ENCODE peak calls at places on chromosome 13, in ten cellular contexts. M is CD4-positive, alpha-beta T cell; S is heart left ventricle; P is activated B cell treated with CpG ODN at 0.5 μM for 24 hours; T is brain microvascular endothelial cell; C is omental fat pad; F is heart right ventricle; W is AG04450; J is esophagus squamous epithelium; N is stomach. U is an unnamed sample.

GRCh38 chr13:59318320-59318930 is 845.3 kb downstream of the DIAPH3 start:
- DNase-seq in M (peak), S (peak), P (no peak), T (peak), C (peak), F (peak), W (peak), J (no peak), N (peak), U (peak)

GRCh38 chr13:108967371-108967770 is 338.0 kb downstream of the MYO16 start:
- DNase-seq in M (no peak), S (no peak), P (no peak), T (no peak), C (no peak), F (no peak), W (no peak), J (no peak), N (no peak), U (no peak)

GRCh38 chr13:102401305-102401704 is 543 bp downstream of the FGF14 start:
- DNase-seq in M (no peak), S (no peak), P (no peak), T (no peak), C (no peak), F (no peak), W (no peak), J (no peak), N (no peak), U (peak)

GRCh38 chr13:46386996-46387851 is at the start of gene RUBCNL:
- DNase-seq in M (no peak), S (peak), P (peak), T (peak), C (no peak), F (peak), W (no peak), J (no peak), N (no peak), U (peak)

GRCh38 chr13:36918246-36919060 is 1.6 kb downstream of the SMAD9 start:
- DNase-seq in M (no peak), S (no peak), P (no peak), T (peak), C (no peak), F (no peak), W (no peak), J (no peak), N (no peak), U (no peak)

GRCh38 chr13:58085819-58086218 is 454.3 kb downstream of the PCDH17 start:
- DNase-seq in M (no peak), S (no peak), P (no peak), T (no peak), C (no peak), F (no peak), W (no peak), J (no peak), N (no peak), U (peak)

GRCh38 chr13:114032121-114032799 is 58.4 kb upstream of the C13orf46 start:
- DNase-seq in M (no peak), S (no peak), P (no peak), T (peak), C (no peak), F (no peak), W (no peak), J (no peak), N (no peak), U (no peak)

GRCh38 chr13:79987323-79987722 is 353.6 kb downstream of the SPRY2 start:
- DNase-seq in M (no peak), S (no peak), P (no peak), T (no peak), C (no peak), F (no peak), W (no peak), J (no peak), N (no peak), U (no peak)

GRCh38 chr13:21638319-21639282 is 32.3 kb upstream of the FGF9 start:
- DNase-seq in M (peak), S (no peak), P (no peak), T (no peak), C (no peak), F (no peak), W (no peak), J (no peak), N (no peak), U (peak)

DNA sequence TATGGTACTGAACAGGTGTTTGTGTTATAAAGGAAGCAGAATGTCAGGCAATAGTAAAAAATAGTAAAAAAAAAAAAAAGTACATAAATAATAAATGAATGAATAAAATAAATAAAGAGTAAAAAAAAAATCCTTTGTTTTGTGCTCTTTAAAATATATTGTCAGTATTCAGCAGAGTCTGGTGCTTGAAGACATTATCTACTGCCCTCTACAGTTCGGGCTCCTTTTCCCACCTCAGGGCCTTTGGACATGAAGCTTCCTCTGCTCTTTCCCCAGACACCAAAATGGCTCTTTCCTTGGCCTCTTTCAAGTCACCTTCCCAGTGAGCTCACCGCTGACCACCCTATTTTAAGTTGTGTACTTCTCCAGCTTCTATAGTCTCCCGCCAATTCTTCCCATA is 137.5 kb downstream of the TNFRSF19 start:
- DNase-seq in M (no peak), S (no peak), P (no peak), T (peak), C (no peak), F (no peak), W (no peak), J (no peak), N (no peak), U (no peak)
- TF ChIP-seq CTCF in M (no peak), S (peak), P (no peak), T (peak), C (no peak), F (peak), W (no peak), J (peak), N (no peak), U (peak)

GRCh38 chr13:101327844-101328243 is 88.5 kb downstream of the NALCN start:
- DNase-seq in M (no peak), S (no peak), P (no peak), T (no peak), C (no peak), F (no peak), W (no peak), J (no peak), N (no peak), U (no peak)

GRCh38 chr13:101323601-101324000 is 92.7 kb downstream of the NALCN start:
- DNase-seq in M (no peak), S (no peak), P (no peak), T (no peak), C (no peak), F (no peak), W (no peak), J (no peak), N (no peak), U (no peak)

GRCh38 chr13:101331731-101332130 is 84.6 kb downstream of the NALCN start:
- DNase-seq in M (no peak), S (no peak), P (no peak), T (no peak), C (no peak), F (no peak), W (no peak), J (no peak), N (no peak), U (no peak)

GRCh38 chr13:101325423-101325822 is 90.9 kb downstream of the NALCN start:
- DNase-seq in M (no peak), S (no peak), P (no peak), T (no peak), C (no peak), F (no peak), W (no peak), J (no peak), N (no peak), U (no peak)

DNA sequence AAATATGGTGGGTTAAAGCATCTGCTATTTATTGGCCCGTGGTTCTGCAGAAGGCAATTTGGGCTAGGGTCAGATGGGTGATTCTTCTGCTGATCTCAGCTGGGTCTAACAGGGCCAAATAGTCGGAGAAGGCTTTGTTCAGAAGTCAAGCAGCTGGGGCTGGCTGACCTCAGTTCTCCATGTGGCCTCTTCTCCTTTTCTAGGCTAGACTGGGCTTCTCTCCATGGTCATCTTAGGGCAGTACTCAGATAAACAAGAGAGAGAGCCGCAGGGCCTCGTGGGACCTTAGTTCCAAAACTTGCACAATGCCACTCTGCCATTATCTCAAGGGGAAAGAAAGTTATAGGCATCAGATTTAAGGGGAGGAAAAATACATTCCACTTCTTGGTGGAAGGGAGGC is 89.6 kb downstream of the NALCN start:
- DNase-seq in M (no peak), S (no peak), P (no peak), T (no peak), C (no peak), F (no peak), W (no peak), J (no peak), N (no peak), U (no peak)
- TF ChIP-seq CTCF in M (no peak), S (no peak), P (no peak), T (no peak), C (no peak), F (no peak), W (no peak), J (no peak), N (no peak), U (no peak)

GRCh38 chr13:98065468-98065867 is 77.4 kb upstream of the FARP1 start:
- DNase-seq in M (no peak), S (no peak), P (no peak), T (no peak), C (no peak), F (no peak), W (no peak), J (no peak), N (no peak), U (no peak)
- TF ChIP-seq CTCF in M (no peak), S (no peak), P (no peak), T (peak), C (no peak), F (no peak), W (no peak), J (no peak), N (no peak), U (no peak)

GRCh38 chr13:76223999-76224398 is 587.9 kb downstream of the LMO7 start:
- DNase-seq in M (no peak), S (no peak), P (no peak), T (peak), C (no peak), F (no peak), W (no peak), J (no peak), N (no peak), U (no peak)

GRCh38 chr13:76222511-76222910 is 586.4 kb downstream of the LMO7 start:
- DNase-seq in M (no peak), S (no peak), P (no peak), T (peak), C (no peak), F (no peak), W (no peak), J (no peak), N (no peak), U (no peak)

GRCh38 chr13:76225815-76226489 is 589.8 kb downstream of the LMO7 start:
- DNase-seq in M (no peak), S (peak), P (no peak), T (peak), C (no peak), F (peak), W (peak), J (no peak), N (no peak), U (no peak)

GRCh38 chr13:76226941-76227340 is 590.8 kb downstream of the LMO7 start:
- DNase-seq in M (no peak), S (no peak), P (no peak), T (no peak), C (no peak), F (no peak), W (peak), J (no peak), N (no peak), U (no peak)

GRCh38 chr13:76223565-76223964 is 587.4 kb downstream of the LMO7 start:
- DNase-seq in M (no peak), S (peak), P (no peak), T (no peak), C (no peak), F (no peak), W (no peak), J (no peak), N (no peak), U (no peak)
- TF ChIP-seq CTCF in M (no peak), S (peak), P (no peak), T (peak), C (no peak), F (peak), W (no peak), J (no peak), N (no peak), U (no peak)

GRCh38 chr13:74889321-74889720 is 592.6 kb downstream of the TBC1D4 start:
- DNase-seq in M (no peak), S (no peak), P (no peak), T (no peak), C (no peak), F (no peak), W (no peak), J (no peak), N (no peak), U (no peak)

GRCh38 chr13:74886496-74886895 is 595.5 kb downstream of the TBC1D4 start:
- DNase-seq in M (no peak), S (no peak), P (no peak), T (no peak), C (no peak), F (no peak), W (no peak), J (no peak), N (no peak), U (no peak)

GRCh38 chr13:74883834-74884233 is 598.1 kb downstream of the TBC1D4 start:
- DNase-seq in M (no peak), S (no peak), P (no peak), T (no peak), C (no peak), F (no peak), W (no peak), J (no peak), N (no peak), U (no peak)
- TF ChIP-seq CTCF in M (no peak), S (no peak), P (no peak), T (peak), C (no peak), F (no peak), W (peak), J (no peak), N (no peak), U (no peak)